ENCODE peak calls at places on chromosomes 5 and 9, in ten cellular contexts. S, O, H, L, Y, X, Q, M, B and U are unnamed samples.

GRCh38 chr9:15146121-15146820 is 160.7 kb downstream of the TTC39B start:
- DNase-seq in S (no peak), O (no peak), H (no peak), L (no peak), Y (no peak), X (no peak), Q (peak), M (no peak), B (no peak), U (no peak)

GRCh38 chr9:137077010-137077747 is at the start of gene UAP1L1:
- DNase-seq in S (peak), O (peak), H (peak), L (peak), Y (peak), X (peak), Q (peak), M (peak), B (peak), U (no peak)

GRCh38 chr9:35664531-35665470 is at the start of gene ARHGEF39:
- DNase-seq in S (peak), O (peak), H (peak), L (peak), Y (peak), X (peak), Q (peak), M (peak), B (peak), U (peak)

GRCh38 chr9:76576344-76576743 is 117.4 kb downstream of the GCNT1 start:
- DNase-seq in S (no peak), O (peak), H (peak), L (no peak), Y (peak), X (peak), Q (no peak), M (peak), B (peak), U (no peak)

GRCh38 chr5:35046754-35047153 is 995 bp downstream of the AGXT2 start:
- DNase-seq in S (no peak), O (no peak), H (no peak), L (no peak), Y (no peak), X (no peak), Q (no peak), M (no peak), B (no peak), U (no peak)

GRCh38 chr5:63697811-63698210 is 264.4 kb downstream of the HTR1A start:
- DNase-seq in S (no peak), O (no peak), H (no peak), L (no peak), Y (no peak), X (no peak), Q (no peak), M (no peak), B (no peak), U (no peak)

GRCh38 chr9:134641989-134642384 is 384 bp downstream of the COL5A1 start:
- DNase-seq in S (no peak), O (no peak), H (no peak), L (no peak), Y (no peak), X (no peak), Q (no peak), M (no peak), B (no peak), U (no peak)

GRCh38 chr9:13705356-13705755 is 425.9 kb upstream of the MPDZ start:
- DNase-seq in S (no peak), O (no peak), H (no peak), L (no peak), Y (no peak), X (no peak), Q (no peak), M (no peak), B (no peak), U (no peak)

GRCh38 chr5:115815006-115815692 is 1.3 kb downstream of the CDO1 start:
- DNase-seq in S (no peak), O (no peak), H (no peak), L (no peak), Y (no peak), X (no peak), Q (no peak), M (no peak), B (no peak), U (no peak)

GRCh38 chr5:9348296-9348996 is 197.4 kb downstream of the SEMA5A start:
- DNase-seq in S (no peak), O (no peak), H (no peak), L (no peak), Y (no peak), X (no peak), Q (no peak), M (no peak), B (no peak), U (no peak)

GRCh38 chr5:107469485-107469884 is 201.3 kb downstream of the EFNA5 start:
- DNase-seq in S (no peak), O (no peak), H (no peak), L (no peak), Y (no peak), X (no peak), Q (peak), M (no peak), B (no peak), U (no peak)

GRCh38 chr9:113590991-113591898 is 127.7 kb downstream of the RGS3 start:
- DNase-seq in S (peak), O (peak), H (peak), L (peak), Y (peak), X (peak), Q (peak), M (peak), B (peak), U (peak)

GRCh38 chr5:157378509-157378908 is 81.5 kb upstream of the NIPAL4 start:
- DNase-seq in S (no peak), O (no peak), H (no peak), L (no peak), Y (no peak), X (no peak), Q (no peak), M (no peak), B (no peak), U (no peak)

GRCh38 chr5:38059876-38060275 is 198.5 kb upstream of the EGFLAM start:
- DNase-seq in S (no peak), O (no peak), H (no peak), L (no peak), Y (no peak), X (no peak), Q (no peak), M (no peak), B (no peak), U (no peak)

GRCh38 chr9:93665566-93666278 is 89.3 kb downstream of the PHF2 start:
- DNase-seq in S (no peak), O (no peak), H (peak), L (peak), Y (no peak), X (no peak), Q (no peak), M (no peak), B (no peak), U (peak)

GRCh38 chr5:96716007-96716406 is 53.8 kb downstream of the CAST start:
- DNase-seq in S (no peak), O (peak), H (no peak), L (no peak), Y (no peak), X (no peak), Q (no peak), M (no peak), B (no peak), U (no peak)

GRCh38 chr5:31478901-31479300 is 53.0 kb downstream of the DROSHA start:
- DNase-seq in S (no peak), O (no peak), H (no peak), L (no peak), Y (no peak), X (no peak), Q (no peak), M (no peak), B (no peak), U (no peak)

GRCh38 chr5:139446956-139447779 is 7.8 kb upstream of the DNAJC18 start:
- DNase-seq in S (no peak), O (peak), H (no peak), L (no peak), Y (no peak), X (no peak), Q (no peak), M (no peak), B (no peak), U (no peak)

GRCh38 chr5:6542421-6543345 is 90.2 kb downstream of the NSUN2 start:
- DNase-seq in S (no peak), O (no peak), H (no peak), L (no peak), Y (no peak), X (no peak), Q (no peak), M (no peak), B (no peak), U (peak)

GRCh38 chr9:99050292-99050911 is 54.5 kb upstream of the TGFBR1 start:
- DNase-seq in S (no peak), O (no peak), H (no peak), L (no peak), Y (no peak), X (no peak), Q (no peak), M (no peak), B (no peak), U (no peak)

GRCh38 chr5:61991861-61992260 is 314.1 kb upstream of the KIF2A start:
- DNase-seq in S (no peak), O (no peak), H (no peak), L (no peak), Y (no peak), X (no peak), Q (no peak), M (no peak), B (no peak), U (no peak)

GRCh38 chr9:87640385-87640795 is 85.5 kb upstream of the CTSL start:
- DNase-seq in S (no peak), O (no peak), H (no peak), L (no peak), Y (peak), X (no peak), Q (peak), M (no peak), B (no peak), U (peak)

GRCh38 chr5:112396430-112396829 is 22.6 kb downstream of the EPB41L4A start:
- DNase-seq in S (no peak), O (no peak), H (no peak), L (no peak), Y (no peak), X (no peak), Q (no peak), M (no peak), B (no peak), U (peak)

GRCh38 chr5:102778478-102778877 is 23.4 kb downstream of the PAM start:
- DNase-seq in S (no peak), O (peak), H (no peak), L (no peak), Y (no peak), X (no peak), Q (no peak), M (no peak), B (no peak), U (no peak)

GRCh38 chr9:99666571-99666970 is 155.1 kb upstream of the NR4A3 start:
- DNase-seq in S (no peak), O (no peak), H (no peak), L (no peak), Y (no peak), X (no peak), Q (no peak), M (no peak), B (no peak), U (no peak)

GRCh38 chr5:73435640-73436534 is 12.7 kb downstream of the FOXD1 start:
- DNase-seq in S (no peak), O (no peak), H (no peak), L (no peak), Y (no peak), X (no peak), Q (no peak), M (no peak), B (no peak), U (no peak)

GRCh38 chr9:108445431-108446018 is 410.3 kb downstream of the ACTL7B start:
- DNase-seq in S (no peak), O (no peak), H (no peak), L (no peak), Y (no peak), X (no peak), Q (no peak), M (no peak), B (no peak), U (no peak)

GRCh38 chr5:42168091-42168670 is 243.1 kb downstream of the FBXO4 start:
- DNase-seq in S (no peak), O (no peak), H (no peak), L (no peak), Y (no peak), X (no peak), Q (no peak), M (no peak), B (no peak), U (no peak)

GRCh38 chr5:74272831-74273545 is 367.5 kb downstream of the ENC1 start:
- DNase-seq in S (no peak), O (no peak), H (no peak), L (no peak), Y (no peak), X (no peak), Q (no peak), M (no peak), B (no peak), U (no peak)

GRCh38 chr5:61678966-61679365 is 346.9 kb downstream of the ZSWIM6 start:
- DNase-seq in S (no peak), O (no peak), H (no peak), L (peak), Y (no peak), X (no peak), Q (peak), M (no peak), B (no peak), U (no peak)